ENCODE peak calls at places on chromosomes 13 and 19, in seven cellular contexts. L is stimulated activated naive CD8-positive, alpha-beta T cell treated with anti-CD3 and anti-CD28 coated beads, Interleukin-15, Interleukin-2, amounts not matched to agents 100 U/mL and 50 U/mL, for 24 hours; R is NCI-H1417; B is activated effector memory CD4-positive, alpha-beta T cell treated with Interleukin-2 at 50 U/mL for 16 hours; M is lung microvascular endothelial cell; H is iPS-NIHi11; D is Kasumi-1. W is an unnamed sample.

GRCh38 chr13:79457948-79458347 is 23.0 kb upstream of the NDFIP2 start:
- DNase-seq in L (no peak), R (no peak), B (no peak), M (peak; percentile 96), H (no peak), D (no peak), W (no peak)

GRCh38 chr13:101892296-101892695 is 439.8 kb downstream of the ITGBL1 start:
- DNase-seq in L (no peak), R (peak; percentile 43), B (no peak), M (no peak), H (no peak), D (no peak), W (no peak)

GRCh38 chr13:44692173-44692713 is 116.1 kb upstream of the TSC22D1 start:
- DNase-seq in L (no peak), R (no peak), B (no peak), M (no peak), H (no peak), D (no peak), W (no peak)

GRCh38 chr13:43776680-43777079 is 10.1 kb downstream of the ENOX1 start:
- DNase-seq in L (no peak), R (no peak), B (no peak), M (peak; percentile 5), H (no peak), D (no peak), W (no peak)

GRCh38 chr19:1406818-1407661 is at the start of gene DAZAP1:
- DNase-seq in L (peak; percentile 99), R (peak; percentile 99), B (peak; percentile 100), M (peak; percentile 99), H (peak; percentile 97), D (peak; percentile 96), W (peak; percentile 93)

GRCh38 chr13:50805805-50806204 is 37.7 kb downstream of the DLEU7 start:
- DNase-seq in L (no peak), R (no peak), B (no peak), M (peak; percentile 25), H (no peak), D (peak; percentile 13), W (no peak)

GRCh38 chr13:71864094-71864980 is 2.7 kb downstream of the DACH1 start:
- DNase-seq in L (peak; percentile 16), R (peak; percentile 93), B (no peak), M (peak; percentile 10), H (peak; percentile 47), D (peak; percentile 69), W (peak; percentile 90)

GRCh38 chr13:112137144-112137543 is 70.2 kb downstream of the SOX1 start:
- DNase-seq in L (no peak), R (no peak), B (no peak), M (no peak), H (no peak), D (no peak), W (no peak)

GRCh38 chr19:34879563-34879962 is 47.1 kb upstream of the ZNF30 start:
- DNase-seq in L (no peak), R (no peak), B (no peak), M (no peak), H (no peak), D (no peak), W (no peak)

GRCh38 chr19:23002690-23003422 is at the start of gene ZNF728:
- DNase-seq in L (no peak), R (no peak), B (no peak), M (no peak), H (no peak), D (no peak), W (no peak)